ENCODE peak calls at places on chromosomes 11 and 22, in six cellular contexts. F, I, L, D, T and U are unnamed samples.

GRCh38 chr22:29578462-29578861 is 2.5 kb downstream of the NIPSNAP1 start:
- DNase-seq in F (no peak), I (no peak), T (no peak), L (no peak), D (no peak), U (no peak)

GRCh38 chr11:114260483-114260882 is 35.7 kb upstream of the NNMT start:
- DNase-seq in T (no peak), L (no peak), F (no peak), I (no peak), D (no peak), U (no peak)

GRCh38 chr11:95154514-95154913 is 64.9 kb downstream of the ENDOD1 start:
- DNase-seq in L (no peak), F (peak; percentile 30), D (peak; percentile 77), I (no peak), T (peak; percentile 55), U (peak; percentile 84)

GRCh38 chr11:77130763-77131513 is 2.9 kb downstream of the MYO7A start:
- DNase-seq in D (no peak), I (no peak), L (peak; percentile 91), F (no peak), T (peak; percentile 65), U (no peak)

GRCh38 chr11:92048415-92048814 is 176.2 kb upstream of the FAT3 start:
- DNase-seq in L (no peak), F (no peak), T (no peak), D (no peak), I (no peak), U (no peak)

GRCh38 chr22:39462443-39463147 is 5.8 kb downstream of the MGAT3 start:
- DNase-seq in D (peak; percentile 58), I (no peak), T (no peak), L (no peak), F (no peak), U (no peak)

GRCh38 chr11:68215524-68216170 is 2.6 kb upstream of the KMT5B start:
- DNase-seq in D (no peak), F (no peak), T (no peak), L (no peak), I (no peak), U (no peak)

GRCh38 chr22:17984114-17984513 is 40.2 kb downstream of the MICAL3 start:
- DNase-seq in T (no peak), F (no peak), L (no peak), I (no peak), D (no peak), U (no peak)

GRCh38 chr11:82056450-82056849 is 677.2 kb downstream of the FAM181B start:
- DNase-seq in I (no peak), T (no peak), F (no peak), D (no peak), L (no peak), U (no peak)

GRCh38 chr11:63843042-63843441 is 4.1 kb downstream of the MARK2 start:
- DNase-seq in T (peak; percentile 60), F (no peak), D (no peak), L (no peak), I (no peak), U (no peak)
- H3K27ac ChIP-seq in T (peak overlapping the region; percentile 95), F (peak overlapping the region; percentile 29), D (no peak overlapping the region), L (no peak overlapping the region), I (peak overlapping the region; percentile 13), U (no peak overlapping the region)

GRCh38 chr11:75334976-75335375 is 16.5 kb downstream of the ARRB1 start:
- DNase-seq in I (no peak), L (no peak), T (no peak), F (no peak), D (no peak), U (no peak)
- H3K27ac ChIP-seq in I (peak overlapping the region; percentile 28), L (no peak overlapping the region), T (no peak overlapping the region), F (no peak overlapping the region), D (no peak overlapping the region), U (no peak overlapping the region)

GRCh38 chr22:44615146-44615545 is 86.9 kb upstream of the PRR5 start:
- DNase-seq in I (peak; percentile 24), L (no peak), F (no peak), D (no peak), T (no peak), U (no peak)

GRCh38 chr22:44608606-44609226 is 93.3 kb upstream of the PRR5 start:
- DNase-seq in I (peak; percentile 17), D (no peak), L (no peak), F (no peak), T (no peak), U (no peak)

GRCh38 chr22:44609589-44609988 is 92.4 kb upstream of the PRR5 start:
- DNase-seq in I (peak; percentile 37), L (no peak), D (no peak), F (no peak), T (no peak), U (no peak)

GRCh38 chr22:44613196-44613595 is 88.8 kb upstream of the PRR5 start:
- DNase-seq in I (no peak), F (no peak), D (no peak), T (no peak), L (no peak), U (no peak)

GRCh38 chr22:44611880-44612496 is 90.0 kb upstream of the PRR5 start:
- DNase-seq in D (no peak), L (no peak), I (no peak), F (no peak), T (no peak), U (no peak)
- H3K27ac ChIP-seq in D (no peak overlapping the region), L (no peak overlapping the region), I (no peak overlapping the region), F (no peak overlapping the region), T (no peak overlapping the region), U (no peak overlapping the region)

DNA sequence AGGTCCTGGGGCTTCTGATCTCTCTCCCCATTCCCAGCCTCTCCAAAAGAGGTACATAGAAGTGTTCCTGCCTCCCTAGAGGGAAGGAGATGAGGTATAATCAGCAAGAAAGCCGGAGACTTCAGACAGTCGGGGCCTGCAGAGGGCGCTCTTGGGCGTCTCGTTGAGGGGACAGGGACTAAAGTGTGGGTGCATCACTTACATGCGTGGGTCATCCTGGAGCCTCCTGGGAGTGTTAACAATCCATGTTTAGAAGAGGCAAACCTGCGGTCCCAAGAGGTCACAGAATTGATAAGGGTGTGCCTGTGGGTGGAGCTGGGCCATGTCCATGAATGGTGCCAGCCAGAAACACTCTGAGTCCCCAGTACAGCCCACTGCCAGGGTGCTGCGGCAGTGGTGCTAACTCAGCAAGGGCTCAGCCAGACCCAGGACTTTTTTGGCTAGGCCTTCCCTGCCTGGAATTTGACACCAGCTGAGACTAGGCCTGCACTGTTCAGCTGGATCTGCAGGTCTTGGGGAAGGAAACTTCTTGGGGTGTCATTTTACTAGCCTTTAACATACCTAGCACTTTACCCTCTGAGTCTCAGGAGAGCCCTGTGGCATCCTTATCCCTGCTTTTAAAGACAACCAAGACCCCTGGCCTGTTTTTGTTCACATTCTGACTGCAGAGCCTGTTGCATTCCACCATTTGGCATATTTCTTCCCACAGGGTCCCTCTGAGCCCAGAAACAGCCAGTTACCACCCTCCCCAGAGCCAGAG is 5.5 kb downstream of the YDJC start:
- DNase-seq in L (no peak), T (no peak), F (no peak), I (no peak), D (peak; percentile 66), U (peak; percentile 38)
- H3K27ac ChIP-seq in L (no peak overlapping the region), T (no peak overlapping the region), F (no peak overlapping the region), I (no peak overlapping the region), D (no peak overlapping the region), U (peak overlapping the region; percentile 54)

GRCh38 chr22:35614404-35614803 is 2.7 kb downstream of the MB start:
- DNase-seq in T (no peak), L (no peak), D (no peak), F (no peak), I (no peak), U (no peak)

GRCh38 chr22:35611200-35611890 is 5.8 kb downstream of the MB start:
- DNase-seq in L (no peak), T (no peak), F (no peak), I (peak; percentile 10), D (no peak), U (no peak)

GRCh38 chr22:35611891-35612576 is 5.1 kb downstream of the MB start:
- DNase-seq in L (no peak), D (no peak), I (peak; percentile 32), T (no peak), F (no peak), U (no peak)

GRCh38 chr22:35610741-35611140 is 6.4 kb downstream of the MB start:
- DNase-seq in D (no peak), L (no peak), T (no peak), F (no peak), I (peak; percentile 21), U (no peak)

GRCh38 chr22:35612903-35613302 is 4.2 kb downstream of the MB start:
- DNase-seq in T (no peak), L (no peak), I (peak; percentile 15), F (no peak), D (no peak), U (no peak)
- H3K27ac ChIP-seq in T (no peak overlapping the region), L (no peak overlapping the region), I (no peak overlapping the region), F (no peak overlapping the region), D (no peak overlapping the region), U (no peak overlapping the region)

DNA sequence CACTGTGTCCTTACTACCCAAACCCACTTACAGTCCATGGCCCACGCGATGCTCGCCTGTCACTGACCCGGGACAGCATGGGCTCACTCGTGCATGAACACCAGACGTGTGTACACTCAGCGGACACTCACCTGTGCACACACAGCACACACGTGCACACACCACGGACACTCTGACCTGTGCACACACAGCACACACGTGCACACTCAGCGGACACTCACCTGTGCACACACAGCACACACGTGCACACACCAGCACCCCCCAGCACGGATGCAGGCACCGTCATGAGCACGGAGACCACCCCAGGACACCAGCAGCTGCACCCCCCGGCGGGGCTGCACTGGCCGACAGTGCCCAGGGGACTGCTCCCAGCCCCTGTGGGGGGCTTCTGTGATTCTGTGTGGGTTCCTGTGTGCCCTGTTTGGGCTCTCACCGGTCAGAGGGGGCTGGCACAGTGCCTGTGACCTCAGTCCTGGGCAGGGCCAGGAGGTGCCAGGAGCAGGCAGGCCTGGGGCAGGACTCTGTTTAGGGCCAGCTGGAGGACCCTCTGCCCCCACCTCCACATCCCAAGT is 20.2 kb downstream of the CRELD2 start:
- DNase-seq in I (no peak), T (no peak), F (no peak), L (no peak), D (no peak), U (no peak)
- H3K27ac ChIP-seq in I (peak overlapping the region; percentile 99), T (peak overlapping the region; percentile 85), F (no peak overlapping the region), L (no peak overlapping the region), D (no peak overlapping the region), U (no peak overlapping the region)